ENCODE peak calls at places on chromosome 3, in four cellular contexts. U is stomach, V is testis, B is heart left ventricle. J is an unnamed sample.

GRCh38 chr3:196639517-196640500 is at the start of gene NRROS:
- DNase-seq in B (peak), V (peak), U (peak), J (peak)

GRCh38 chr3:46768061-46768460 is 50.4 kb upstream of the PRSS50 start:
- DNase-seq in B (no peak), V (no peak), U (no peak), J (no peak)

GRCh38 chr3:41418961-41419691 is 219.8 kb downstream of the CTNNB1 start:
- DNase-seq in B (no peak), U (no peak), V (no peak), J (peak)

GRCh38 chr3:44893097-44893496 is 18.7 kb downstream of the TGM4 start:
- DNase-seq in U (no peak), V (no peak), B (no peak), J (peak)

GRCh38 chr3:115470254-115470653 is 153.1 kb upstream of the GAP43 start:
- DNase-seq in U (no peak), B (no peak), V (no peak), J (no peak)

GRCh38 chr3:124593442-124593829 is 136.8 kb upstream of the UMPS start:
- DNase-seq in B (no peak), U (no peak), V (no peak), J (no peak)

GRCh38 chr3:112499328-112499727 is at the start of gene BTLA:
- DNase-seq in B (no peak), V (no peak), U (no peak), J (no peak)

GRCh38 chr3:159200176-159200575 is 398.3 kb downstream of the MFSD1 start:
- DNase-seq in U (no peak), B (no peak), V (no peak), J (peak)

GRCh38 chr3:16550305-16550675 is 36.8 kb upstream of the RFTN1 start:
- DNase-seq in V (no peak), U (no peak), B (no peak), J (no peak)

GRCh38 chr3:16551342-16551976 is 38.0 kb upstream of the RFTN1 start:
- DNase-seq in V (no peak), B (no peak), U (no peak), J (no peak)

GRCh38 chr3:16548721-16549120 is 35.2 kb upstream of the RFTN1 start:
- DNase-seq in V (no peak), U (no peak), B (no peak), J (no peak)

GRCh38 chr3:16552757-16553156 is 39.3 kb upstream of the RFTN1 start:
- DNase-seq in B (no peak), U (no peak), V (no peak), J (no peak)

GRCh38 chr3:16550676-16551341 is 37.3 kb upstream of the RFTN1 start:
- DNase-seq in B (peak), V (peak), U (peak), J (peak)
- TF ChIP-seq POLR2A in B (no peak), V (no peak), U (no peak), J (no peak)

DNA sequence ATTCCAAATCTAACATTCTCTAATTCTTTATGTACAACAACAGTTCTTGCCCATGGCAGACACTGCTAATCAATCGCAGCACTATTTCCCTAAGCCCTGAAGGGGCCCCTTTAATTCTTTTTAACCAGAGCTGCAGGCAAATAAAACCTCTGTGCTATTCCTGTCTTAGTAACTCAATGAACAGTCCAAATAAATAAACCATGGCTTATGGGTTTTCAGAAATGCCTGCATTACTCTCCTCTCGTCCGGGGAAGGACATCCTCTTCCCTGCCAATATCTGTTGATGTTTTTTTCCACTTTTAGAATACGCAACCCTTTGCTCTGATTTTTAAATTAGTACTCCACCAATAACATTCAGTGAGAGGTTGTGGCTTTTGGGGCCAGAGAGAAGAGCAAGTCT is 35.1 kb upstream of the PRICKLE2 start:
- DNase-seq in V (no peak), U (no peak), B (no peak), J (no peak)
- TF ChIP-seq POLR2A in V (no peak), U (no peak), B (no peak), J (no peak)

GRCh38 chr3:157151627-157152026 is 8.3 kb downstream of the CCNL1 start:
- DNase-seq in V (no peak), U (no peak), B (no peak), J (no peak)
- TF ChIP-seq POLR2A in V (no peak), U (no peak), B (no peak), J (no peak)

GRCh38 chr3:15065550-15066007 is 464 bp upstream of the MRPS25 start:
- DNase-seq in V (no peak), B (no peak), U (no peak), J (no peak)

GRCh38 chr3:15064299-15064834 is 748 bp downstream of the MRPS25 start:
- DNase-seq in B (no peak), V (peak), U (no peak), J (peak)

GRCh38 chr3:15066467-15066866 is 1.4 kb upstream of the MRPS25 start:
- DNase-seq in U (no peak), B (no peak), V (no peak), J (no peak)

GRCh38 chr3:15063656-15064286 is 1.3 kb downstream of the MRPS25 start:
- DNase-seq in B (no peak), U (no peak), V (no peak), J (no peak)

GRCh38 chr3:15064835-15065549 is at the start of gene MRPS25:
- DNase-seq in V (peak), U (peak), B (peak), J (peak)
- TF ChIP-seq POLR2A in V (no peak), U (no peak), B (peak), J (peak)

GRCh38 chr3:107690522-107691138 is 167.9 kb downstream of the BBX start:
- DNase-seq in V (no peak), U (no peak), B (no peak), J (no peak)
- TF ChIP-seq POLR2A in V (no peak), U (no peak), B (no peak), J (no peak)

DNA sequence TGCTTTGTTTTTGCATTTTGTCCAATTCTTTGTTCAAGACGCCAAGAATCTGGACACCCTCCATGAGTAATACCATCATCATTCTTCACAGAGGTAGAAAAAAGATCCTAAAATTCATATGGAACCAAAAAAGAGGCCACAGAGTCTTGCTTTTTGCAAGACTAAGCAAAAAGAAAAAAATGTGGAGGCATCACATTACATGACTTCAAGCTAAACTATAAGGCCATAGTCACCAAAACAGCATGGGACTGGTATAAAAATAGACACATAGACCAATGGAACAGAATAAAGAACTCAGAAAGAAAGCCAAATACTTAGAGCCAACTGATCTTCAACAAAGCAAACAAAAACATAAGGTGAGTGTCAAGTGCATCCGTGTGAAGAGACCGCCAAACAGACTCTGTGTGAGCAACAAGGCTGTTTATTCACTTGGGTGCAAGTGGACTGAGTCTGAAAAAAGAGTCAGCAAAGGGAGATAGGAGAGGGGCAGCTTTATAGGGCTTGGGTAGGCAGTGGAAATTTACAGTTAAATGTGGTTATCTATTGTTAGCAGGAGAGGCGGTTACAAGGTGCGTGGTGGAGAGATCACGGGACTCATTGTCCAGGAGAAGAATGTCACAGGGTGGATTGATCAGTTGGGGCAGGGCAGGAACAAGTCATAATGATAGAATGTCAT is 10.9 kb downstream of the STRIT1 start:
- DNase-seq in U (no peak), B (no peak), V (no peak), J (no peak)
- TF ChIP-seq POLR2A in U (no peak), B (no peak), V (no peak), J (no peak)